ENCODE peak calls at places on chromosomes 7 and 10, in ten cellular contexts. J, Z, I, D, T, Q, G, K, M and H are unnamed samples.

GRCh38 chr7:151058766-151059361 is 525 bp upstream of the SLC4A2 start:
- DNase-seq in J (peak; percentile 56), Z (no peak), I (no peak), D (no peak), T (peak; percentile 40), Q (no peak), G (no peak), K (no peak), M (no peak), H (no peak)

GRCh38 chr7:115260381-115260780 is 338.5 kb downstream of the MDFIC start:
- DNase-seq in J (no peak), Z (no peak), I (no peak), D (no peak), T (no peak), Q (no peak), G (no peak), K (no peak), M (no peak), H (no peak)

GRCh38 chr10:3128379-3129130 is 44.0 kb downstream of the PITRM1 start:
- DNase-seq in J (no peak), Z (no peak), I (no peak), D (no peak), T (no peak), Q (no peak), G (no peak), K (no peak), M (no peak), H (no peak)

GRCh38 chr10:52820316-52820715 is 47.7 kb upstream of the MBL2 start:
- DNase-seq in J (no peak), Z (no peak), I (no peak), D (no peak), T (no peak), Q (no peak), G (no peak), K (no peak), M (no peak), H (no peak)

GRCh38 chr10:77305650-77306632 is 331.7 kb downstream of the KCNMA1 start:
- DNase-seq in J (no peak), Z (no peak), I (no peak), D (no peak), T (no peak), Q (no peak), G (no peak), K (no peak), M (peak; percentile 47), H (no peak)

GRCh38 chr7:130297628-130298027 is 4.7 kb downstream of the CPA4 start:
- DNase-seq in J (no peak), Z (no peak), I (no peak), D (no peak), T (peak; percentile 8), Q (no peak), G (no peak), K (no peak), M (no peak), H (no peak)

GRCh38 chr10:91759581-91759986 is 38.6 kb upstream of the TNKS2 start:
- DNase-seq in J (no peak), Z (no peak), I (no peak), D (no peak), T (no peak), Q (no peak), G (no peak), K (no peak), M (no peak), H (no peak)

GRCh38 chr10:6056411-6057135 is 5.6 kb downstream of the IL2RA start:
- DNase-seq in J (no peak), Z (no peak), I (no peak), D (peak; percentile 10), T (peak; percentile 13), Q (no peak), G (no peak), K (no peak), M (no peak), H (peak; percentile 29)

GRCh38 chr7:101126651-101127459 is at the start of gene SERPINE1:
- DNase-seq in J (no peak), Z (peak; percentile 98), I (peak; percentile 41), D (peak; percentile 90), T (peak; percentile 75), Q (no peak), G (peak; percentile 94), K (peak; percentile 95), M (peak; percentile 97), H (peak; percentile 90)

GRCh38 chr10:7523656-7524055 is 112.8 kb upstream of the SFMBT2 start:
- DNase-seq in J (no peak), Z (no peak), I (no peak), D (no peak), T (no peak), Q (no peak), G (no peak), K (no peak), M (no peak), H (peak; percentile 28)

GRCh38 chr10:109902992-109903947 is 20.0 kb downstream of the XPNPEP1 start:
- DNase-seq in J (peak; percentile 17), Z (no peak), I (no peak), D (no peak), T (no peak), Q (no peak), G (no peak), K (no peak), M (peak; percentile 55), H (no peak)

GRCh38 chr10:108862691-108863350 is 1060.5 kb downstream of the XPNPEP1 start:
- DNase-seq in J (no peak), Z (peak; percentile 9), I (no peak), D (no peak), T (no peak), Q (no peak), G (no peak), K (no peak), M (no peak), H (no peak)